ENCODE peak calls at places on chromosomes 5 and 9, in five cellular contexts. One of them, this sample, is unnamed.

GRCh38 chr5:34827594-34828506 is 11.1 kb upstream of the TTC23L start:
- DNase-seq in lower lobe of right lung: no peak
- DNase-seq in cardiac fibroblast: no peak
- DNase-seq in cardiac muscle cell: no peak
- DNase-seq in colonic mucosa: no peak
- DNase-seq in this sample: no peak

GRCh38 chr5:154732212-154732611 is 23.0 kb upstream of the LARP1 start:
- DNase-seq in lower lobe of right lung: no peak
- DNase-seq in cardiac fibroblast: no peak
- DNase-seq in cardiac muscle cell: no peak
- DNase-seq in colonic mucosa: no peak
- DNase-seq in this sample: no peak

GRCh38 chr9:115524467-115525059 is 406.6 kb upstream of the TNC start:
- DNase-seq in lower lobe of right lung: no peak
- DNase-seq in cardiac fibroblast: peak
- DNase-seq in cardiac muscle cell: peak
- DNase-seq in colonic mucosa: peak
- DNase-seq in this sample: peak

GRCh38 chr5:109740329-109740728 is 50.6 kb downstream of the MAN2A1 start:
- DNase-seq in lower lobe of right lung: no peak
- DNase-seq in cardiac fibroblast: no peak
- DNase-seq in cardiac muscle cell: peak
- DNase-seq in colonic mucosa: no peak
- DNase-seq in this sample: peak

GRCh38 chr9:79598562-79599345 is 27.0 kb downstream of the TLE4 start:
- DNase-seq in lower lobe of right lung: no peak
- DNase-seq in cardiac fibroblast: no peak
- DNase-seq in cardiac muscle cell: no peak
- DNase-seq in colonic mucosa: no peak
- DNase-seq in this sample: no peak

GRCh38 chr9:116646661-116647514 is 40.2 kb upstream of the TRIM32 start:
- DNase-seq in lower lobe of right lung: no peak
- DNase-seq in cardiac fibroblast: peak
- DNase-seq in cardiac muscle cell: peak
- DNase-seq in colonic mucosa: no peak
- DNase-seq in this sample: peak

GRCh38 chr9:109467936-109468335 is 30.2 kb downstream of the PTPN3 start:
- DNase-seq in lower lobe of right lung: no peak
- DNase-seq in cardiac fibroblast: peak
- DNase-seq in cardiac muscle cell: no peak
- DNase-seq in colonic mucosa: no peak
- DNase-seq in this sample: peak

GRCh38 chr5:131810510-131811249 is 13.9 kb upstream of the FNIP1 start:
- DNase-seq in lower lobe of right lung: no peak
- DNase-seq in cardiac fibroblast: peak
- DNase-seq in cardiac muscle cell: peak
- DNase-seq in colonic mucosa: no peak
- DNase-seq in this sample: peak

GRCh38 chr5:168260353-168261211 is 30.9 kb upstream of the WWC1 start:
- DNase-seq in lower lobe of right lung: no peak
- DNase-seq in cardiac fibroblast: no peak
- DNase-seq in cardiac muscle cell: no peak
- DNase-seq in colonic mucosa: peak
- DNase-seq in this sample: no peak

GRCh38 chr9:105318729-105319513 is 74.5 kb downstream of the SLC44A1 start:
- DNase-seq in lower lobe of right lung: no peak
- DNase-seq in cardiac fibroblast: no peak
- DNase-seq in cardiac muscle cell: no peak
- DNase-seq in colonic mucosa: peak
- DNase-seq in this sample: peak

GRCh38 chr5:68246802-68247201 is 31.2 kb downstream of the PIK3R1 start:
- DNase-seq in lower lobe of right lung: no peak
- DNase-seq in cardiac fibroblast: no peak
- DNase-seq in cardiac muscle cell: no peak
- DNase-seq in colonic mucosa: no peak
- DNase-seq in this sample: peak

GRCh38 chr9:120868339-120868675 is 8.7 kb downstream of the PHF19 start:
- DNase-seq in lower lobe of right lung: no peak
- DNase-seq in cardiac fibroblast: peak
- DNase-seq in cardiac muscle cell: no peak
- DNase-seq in colonic mucosa: no peak
- DNase-seq in this sample: no peak

GRCh38 chr5:56011835-56012234 is 17.1 kb upstream of the IL6ST start:
- DNase-seq in lower lobe of right lung: no peak
- DNase-seq in cardiac fibroblast: peak
- DNase-seq in cardiac muscle cell: no peak
- DNase-seq in colonic mucosa: no peak
- DNase-seq in this sample: no peak

GRCh38 chr5:59428391-59428790 is 465.1 kb downstream of the PDE4D start:
- DNase-seq in lower lobe of right lung: no peak
- DNase-seq in cardiac fibroblast: peak
- DNase-seq in cardiac muscle cell: no peak
- DNase-seq in colonic mucosa: no peak
- DNase-seq in this sample: no peak

GRCh38 chr5:172351240-172351778 is 67.7 kb upstream of the UBTD2 start:
- DNase-seq in lower lobe of right lung: peak
- DNase-seq in cardiac fibroblast: no peak
- DNase-seq in cardiac muscle cell: no peak
- DNase-seq in colonic mucosa: no peak
- DNase-seq in this sample: no peak

GRCh38 chr5:159097461-159098284 is 2.0 kb downstream of the EBF1 start:
- DNase-seq in lower lobe of right lung: peak
- DNase-seq in cardiac fibroblast: peak
- DNase-seq in cardiac muscle cell: no peak
- DNase-seq in colonic mucosa: no peak
- DNase-seq in this sample: peak

GRCh38 chr5:73644385-73644963 is 18.5 kb downstream of the ARHGEF28 start:
- DNase-seq in lower lobe of right lung: no peak
- DNase-seq in cardiac fibroblast: no peak
- DNase-seq in cardiac muscle cell: peak
- DNase-seq in colonic mucosa: no peak
- DNase-seq in this sample: no peak

GRCh38 chr5:72378636-72379289 is 58.6 kb downstream of the PTCD2 start:
- DNase-seq in lower lobe of right lung: no peak
- DNase-seq in cardiac fibroblast: peak
- DNase-seq in cardiac muscle cell: no peak
- DNase-seq in colonic mucosa: no peak
- DNase-seq in this sample: no peak

GRCh38 chr5:171961117-171961516 is 45.3 kb downstream of the FBXW11 start:
- DNase-seq in lower lobe of right lung: no peak
- DNase-seq in cardiac fibroblast: peak
- DNase-seq in cardiac muscle cell: no peak
- DNase-seq in colonic mucosa: no peak
- DNase-seq in this sample: peak

GRCh38 chr5:170219615-170220014 is 13.2 kb upstream of the C5orf58 start:
- DNase-seq in lower lobe of right lung: no peak
- DNase-seq in cardiac fibroblast: peak
- DNase-seq in cardiac muscle cell: no peak
- DNase-seq in colonic mucosa: no peak
- DNase-seq in this sample: no peak

GRCh38 chr5:159316519-159317383 is 13.5 kb downstream of the IL12B start:
- DNase-seq in lower lobe of right lung: no peak
- DNase-seq in cardiac fibroblast: peak
- DNase-seq in cardiac muscle cell: peak
- DNase-seq in colonic mucosa: peak
- DNase-seq in this sample: peak

GRCh38 chr9:42388146-42388690 is 204.8 kb downstream of the SPATA31A6 start:
- DNase-seq in lower lobe of right lung: no peak
- DNase-seq in cardiac fibroblast: no peak
- DNase-seq in cardiac muscle cell: no peak
- DNase-seq in colonic mucosa: no peak
- DNase-seq in this sample: no peak

GRCh38 chr9:32524558-32525461 is 1.2 kb downstream of the RIGI start:
- DNase-seq in lower lobe of right lung: no peak
- DNase-seq in cardiac fibroblast: peak
- DNase-seq in cardiac muscle cell: no peak
- DNase-seq in colonic mucosa: peak
- DNase-seq in this sample: peak

GRCh38 chr5:159449925-159450324 is 119.6 kb upstream of the IL12B start:
- DNase-seq in lower lobe of right lung: no peak
- DNase-seq in cardiac fibroblast: peak
- DNase-seq in cardiac muscle cell: no peak
- DNase-seq in colonic mucosa: no peak
- DNase-seq in this sample: no peak

GRCh38 chr5:100424787-100425186 is 110.4 kb upstream of the FAM174A start:
- DNase-seq in lower lobe of right lung: no peak
- DNase-seq in cardiac fibroblast: no peak
- DNase-seq in cardiac muscle cell: no peak
- DNase-seq in colonic mucosa: no peak
- DNase-seq in this sample: no peak

GRCh38 chr5:137344723-137345322 is 154.3 kb downstream of the SPOCK1 start:
- DNase-seq in lower lobe of right lung: no peak
- DNase-seq in cardiac fibroblast: peak
- DNase-seq in cardiac muscle cell: peak
- DNase-seq in colonic mucosa: peak
- DNase-seq in this sample: peak

GRCh38 chr9:127537014-127537413 is 75.1 kb upstream of the STXBP1 start:
- DNase-seq in lower lobe of right lung: no peak
- DNase-seq in cardiac fibroblast: peak
- DNase-seq in cardiac muscle cell: peak
- DNase-seq in colonic mucosa: no peak
- DNase-seq in this sample: no peak

GRCh38 chr9:120878188-120879130 is 1.5 kb upstream of the PHF19 start:
- DNase-seq in lower lobe of right lung: no peak
- DNase-seq in cardiac fibroblast: no peak
- DNase-seq in cardiac muscle cell: no peak
- DNase-seq in colonic mucosa: no peak
- DNase-seq in this sample: peak

GRCh38 chr5:53490747-53491146 is 10.3 kb downstream of the FST start:
- DNase-seq in lower lobe of right lung: no peak
- DNase-seq in cardiac fibroblast: peak
- DNase-seq in cardiac muscle cell: no peak
- DNase-seq in colonic mucosa: no peak
- DNase-seq in this sample: no peak

GRCh38 chr5:156142867-156143266 is 184.1 kb upstream of the SGCD start:
- DNase-seq in lower lobe of right lung: no peak
- DNase-seq in cardiac fibroblast: no peak
- DNase-seq in cardiac muscle cell: no peak
- DNase-seq in colonic mucosa: no peak
- DNase-seq in this sample: no peak

GRCh38 chr5:21810737-21811316 is 1042.3 kb downstream of the CDH12 start:
- DNase-seq in lower lobe of right lung: no peak
- DNase-seq in cardiac fibroblast: peak
- DNase-seq in cardiac muscle cell: peak
- DNase-seq in colonic mucosa: no peak
- DNase-seq in this sample: peak

GRCh38 chr9:32345243-32345642 is 39.2 kb upstream of the ACO1 start:
- DNase-seq in lower lobe of right lung: no peak
- DNase-seq in cardiac fibroblast: no peak
- DNase-seq in cardiac muscle cell: no peak
- DNase-seq in colonic mucosa: no peak
- DNase-seq in this sample: no peak

GRCh38 chr5:109186759-109187158 is 223.0 kb downstream of the PJA2 start:
- DNase-seq in lower lobe of right lung: no peak
- DNase-seq in cardiac fibroblast: no peak
- DNase-seq in cardiac muscle cell: no peak
- DNase-seq in colonic mucosa: peak
- DNase-seq in this sample: no peak

GRCh38 chr5:148978370-148979103 is 84.3 kb downstream of the SH3TC2 start:
- DNase-seq in lower lobe of right lung: no peak
- DNase-seq in cardiac fibroblast: no peak
- DNase-seq in cardiac muscle cell: no peak
- DNase-seq in colonic mucosa: no peak
- DNase-seq in this sample: no peak

GRCh38 chr9:33375238-33375840 is 27.0 kb downstream of the AQP7 start:
- DNase-seq in lower lobe of right lung: no peak
- DNase-seq in cardiac fibroblast: no peak
- DNase-seq in cardiac muscle cell: no peak
- DNase-seq in colonic mucosa: no peak
- DNase-seq in this sample: no peak

DNA sequence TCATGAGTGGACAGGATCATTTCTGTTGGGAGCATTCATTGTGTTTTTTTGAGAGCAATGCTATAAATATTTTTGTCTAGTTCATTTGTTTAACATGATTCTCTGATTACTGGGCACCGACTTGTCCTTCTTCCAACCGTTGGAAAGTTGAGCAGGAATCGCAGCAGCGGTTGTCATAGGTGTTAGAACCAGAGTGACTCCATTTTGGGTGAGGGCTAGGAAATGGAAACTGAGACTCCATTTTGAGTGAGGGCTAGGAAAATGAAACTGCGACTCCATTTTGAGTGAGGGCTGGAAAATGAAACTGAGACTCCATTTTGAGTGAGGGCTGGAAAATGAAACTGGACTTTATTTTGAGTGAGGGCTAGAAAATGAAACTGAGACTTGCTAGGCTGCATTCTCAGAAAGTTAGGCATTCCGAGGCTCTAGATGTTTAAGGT is 100.6 kb downstream of the ICE1 start:
- DNase-seq in lower lobe of right lung: no peak
- DNase-seq in cardiac fibroblast: peak
- DNase-seq in cardiac muscle cell: no peak
- DNase-seq in colonic mucosa: no peak
- DNase-seq in this sample: peak
- H3K4me3 ChIP-seq in lower lobe of right lung: no peak
- H3K4me3 ChIP-seq in cardiac fibroblast: no peak
- H3K4me3 ChIP-seq in cardiac muscle cell: no peak
- H3K4me3 ChIP-seq in colonic mucosa: no peak
- H3K4me3 ChIP-seq in this sample: no peak

GRCh38 chr5:91182763-91183162 is 200.4 kb downstream of the ARRDC3 start:
- DNase-seq in lower lobe of right lung: no peak
- DNase-seq in cardiac fibroblast: peak
- DNase-seq in cardiac muscle cell: no peak
- DNase-seq in colonic mucosa: peak
- DNase-seq in this sample: peak
- TF ChIP-seq CTCF in lower lobe of right lung: peak
- TF ChIP-seq CTCF in cardiac fibroblast: peak
- TF ChIP-seq CTCF in cardiac muscle cell: peak
- TF ChIP-seq CTCF in colonic mucosa: no peak
- TF ChIP-seq CTCF in this sample: no peak

GRCh38 chr9:95206143-95206542 is 111.4 kb downstream of the FANCC start:
- DNase-seq in lower lobe of right lung: no peak
- DNase-seq in cardiac fibroblast: no peak
- DNase-seq in cardiac muscle cell: no peak
- DNase-seq in colonic mucosa: no peak
- DNase-seq in this sample: no peak
- H3K4me3 ChIP-seq in lower lobe of right lung: no peak
- H3K4me3 ChIP-seq in cardiac fibroblast: no peak
- H3K4me3 ChIP-seq in cardiac muscle cell: no peak
- H3K4me3 ChIP-seq in colonic mucosa: no peak
- H3K4me3 ChIP-seq in this sample: no peak

GRCh38 chr5:180790524-180790923 is 12.1 kb downstream of the MGAT1 start:
- DNase-seq in lower lobe of right lung: no peak
- DNase-seq in cardiac fibroblast: no peak
- DNase-seq in cardiac muscle cell: no peak
- DNase-seq in colonic mucosa: no peak
- DNase-seq in this sample: no peak

GRCh38 chr5:180791611-180792213 is 10.9 kb downstream of the MGAT1 start:
- DNase-seq in lower lobe of right lung: no peak
- DNase-seq in cardiac fibroblast: no peak
- DNase-seq in cardiac muscle cell: no peak
- DNase-seq in colonic mucosa: peak
- DNase-seq in this sample: no peak

GRCh38 chr5:180787711-180788431 is 14.7 kb downstream of the MGAT1 start:
- DNase-seq in lower lobe of right lung: no peak
- DNase-seq in cardiac fibroblast: no peak
- DNase-seq in cardiac muscle cell: no peak
- DNase-seq in colonic mucosa: peak
- DNase-seq in this sample: no peak

GRCh38 chr5:180792287-180792964 is 10.2 kb downstream of the MGAT1 start:
- DNase-seq in lower lobe of right lung: no peak
- DNase-seq in cardiac fibroblast: no peak
- DNase-seq in cardiac muscle cell: no peak
- DNase-seq in colonic mucosa: peak
- DNase-seq in this sample: no peak

GRCh38 chr5:180790020-180790419 is 12.6 kb downstream of the MGAT1 start:
- DNase-seq in lower lobe of right lung: no peak
- DNase-seq in cardiac fibroblast: no peak
- DNase-seq in cardiac muscle cell: no peak
- DNase-seq in colonic mucosa: peak
- DNase-seq in this sample: peak
- TF ChIP-seq CTCF in lower lobe of right lung: no peak
- TF ChIP-seq CTCF in cardiac fibroblast: no peak
- TF ChIP-seq CTCF in cardiac muscle cell: no peak
- TF ChIP-seq CTCF in colonic mucosa: no peak
- TF ChIP-seq CTCF in this sample: peak